ENCODE peak calls at places on chromosomes 12 and 14, in seven cellular contexts. P is right atrium auricular region, M is IMR-90, I is transverse colon, E is WERI-Rb-1, C is lower lobe of right lung, Y is T-helper 17 cell. K is an unnamed sample.

GRCh38 chr14:105447651-105448640 is 26.7 kb upstream of the CRIP2 start:
- DNase-seq in E (no peak), Y (no peak), P (no peak), I (no peak), C (no peak), M (no peak), K (no peak)

GRCh38 chr14:96252323-96253052 is 3.5 kb upstream of the BDKRB1 start:
- DNase-seq in Y (peak; percentile 7), P (no peak), C (no peak), E (no peak), M (no peak), I (no peak), K (no peak)

GRCh38 chr14:87049886-87050820 is 942.8 kb downstream of the GALC start:
- DNase-seq in C (no peak), E (peak; percentile 70), Y (no peak), M (peak; percentile 47), P (no peak), I (no peak), K (no peak)

GRCh38 chr12:27873010-27873409 is 93.0 kb upstream of the MANSC4 start:
- DNase-seq in Y (no peak), C (no peak), P (no peak), E (no peak), M (no peak), I (no peak), K (no peak)

GRCh38 chr14:102479777-102480176 is 29.8 kb downstream of the ANKRD9 start:
- DNase-seq in Y (no peak), C (peak; percentile 76), P (no peak), M (no peak), I (peak; percentile 65), E (no peak), K (no peak)

GRCh38 chr12:54394986-54395385 is 10.5 kb upstream of the ZNF385A start:
- DNase-seq in C (no peak), P (no peak), E (no peak), M (no peak), I (no peak), Y (no peak), K (no peak)

GRCh38 chr14:21431126-21431525 is 24.8 kb downstream of the CHD8 start:
- DNase-seq in C (no peak), M (no peak), I (no peak), P (no peak), E (no peak), Y (no peak), K (no peak)

GRCh38 chr14:61098711-61099110 is 117.7 kb downstream of the SLC38A6 start:
- DNase-seq in M (no peak), E (no peak), I (no peak), Y (no peak), C (no peak), P (no peak), K (no peak)

GRCh38 chr12:24902521-24903304 is 46.2 kb downstream of the BCAT1 start:
- DNase-seq in P (no peak), Y (no peak), C (peak; percentile 63), I (no peak), M (no peak), E (no peak), K (no peak)

GRCh38 chr14:94129758-94130414 is 482 bp upstream of the IFI27L2 start:
- DNase-seq in I (no peak), M (peak; percentile 34), E (peak; percentile 48), Y (no peak), P (peak; percentile 62), C (no peak), K (peak; percentile 79)

GRCh38 chr12:100857418-100857817 is 62.8 kb downstream of the ANO4 start:
- DNase-seq in P (no peak), Y (no peak), I (no peak), M (no peak), E (peak; percentile 16), C (no peak), K (no peak)

GRCh38 chr12:10982244-10982643 is 4.5 kb downstream of the TAS2R50 start:
- DNase-seq in M (no peak), P (no peak), C (no peak), E (no peak), Y (no peak), I (no peak), K (no peak)

GRCh38 chr14:64700894-64701293 is 3.3 kb upstream of the PLEKHG3 start:
- DNase-seq in I (no peak), M (no peak), C (no peak), E (no peak), Y (no peak), P (no peak), K (no peak)

GRCh38 chr12:23760495-23760894 is 189.0 kb downstream of the SOX5 start:
- DNase-seq in M (no peak), I (no peak), P (no peak), C (no peak), Y (no peak), E (no peak), K (no peak)

GRCh38 chr14:35480119-35480769 is 53.7 kb upstream of the INSM2 start:
- DNase-seq in Y (no peak), C (no peak), M (peak; percentile 3), E (no peak), P (no peak), I (no peak), K (no peak)

GRCh38 chr12:2794261-2794735 is 472 bp upstream of the FKBP4 start:
- DNase-seq in E (no peak), P (no peak), M (no peak), Y (no peak), C (peak; percentile 54), I (peak; percentile 26), K (no peak)

GRCh38 chr12:67069451-67070306 is 199.5 kb upstream of the CAND1 start:
- DNase-seq in Y (peak; percentile 36), E (peak; percentile 70), P (no peak), M (no peak), C (peak; percentile 62), I (peak; percentile 35), K (no peak)

GRCh38 chr12:49340095-49340870 is 3.3 kb upstream of the C1QL4 start:
- DNase-seq in C (no peak), Y (no peak), E (no peak), P (no peak), I (no peak), M (no peak), K (peak; percentile 16)

GRCh38 chr12:114319422-114319821 is 86.5 kb downstream of the TBX5 start:
- DNase-seq in P (no peak), Y (no peak), C (no peak), E (no peak), M (peak; percentile 52), I (no peak), K (no peak)

GRCh38 chr12:117986705-117987469 is 18.1 kb upstream of the KSR2 start:
- DNase-seq in I (no peak), M (peak; percentile 17), C (no peak), P (no peak), E (no peak), Y (no peak), K (no peak)

GRCh38 chr14:95225251-95225887 is 68.0 kb upstream of the DICER1 start:
- DNase-seq in E (no peak), M (no peak), P (no peak), C (no peak), I (no peak), Y (no peak), K (no peak)

GRCh38 chr14:58865520-58866281 is 227.9 kb downstream of the DACT1 start:
- DNase-seq in E (no peak), C (no peak), P (no peak), Y (no peak), I (no peak), M (peak; percentile 78), K (no peak)

GRCh38 chr14:94867931-94868597 is 98.2 kb upstream of the GSC start:
- DNase-seq in C (no peak), Y (no peak), P (no peak), I (no peak), E (no peak), M (no peak), K (no peak)

DNA sequence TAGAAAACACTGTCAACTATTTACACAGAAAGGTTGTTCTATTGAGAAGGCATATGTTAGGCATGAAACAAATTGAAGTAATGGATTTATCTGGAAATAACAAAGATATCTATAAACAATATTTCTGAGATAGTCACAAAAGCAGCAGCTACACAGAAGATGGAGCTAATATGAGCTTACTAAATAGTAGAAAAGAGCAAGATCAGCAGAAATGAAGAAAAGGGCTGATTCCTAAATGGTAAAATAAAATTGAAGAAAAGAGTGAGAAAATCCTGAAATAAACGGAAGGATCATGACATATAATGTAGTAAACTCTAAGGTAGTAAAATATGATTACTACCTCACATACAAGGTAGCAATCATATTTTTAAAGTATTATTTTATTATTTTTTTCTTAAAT is 1263.9 kb downstream of the FSCB start:
- DNase-seq in E (no peak), Y (no peak), I (no peak), C (no peak), M (no peak), P (no peak), K (no peak)
- H3K9me3 ChIP-seq in E (no peaks in the 10 kb centered on the region), Y (no peaks in the 10 kb centered on the region), I (no peaks in the 10 kb centered on the region), C (no peaks in the 10 kb centered on the region), M (peaks cover 3% of the 10 kb centered on the region), P (no peaks in the 10 kb centered on the region), K (peaks cover 3% of the 10 kb centered on the region)

DNA sequence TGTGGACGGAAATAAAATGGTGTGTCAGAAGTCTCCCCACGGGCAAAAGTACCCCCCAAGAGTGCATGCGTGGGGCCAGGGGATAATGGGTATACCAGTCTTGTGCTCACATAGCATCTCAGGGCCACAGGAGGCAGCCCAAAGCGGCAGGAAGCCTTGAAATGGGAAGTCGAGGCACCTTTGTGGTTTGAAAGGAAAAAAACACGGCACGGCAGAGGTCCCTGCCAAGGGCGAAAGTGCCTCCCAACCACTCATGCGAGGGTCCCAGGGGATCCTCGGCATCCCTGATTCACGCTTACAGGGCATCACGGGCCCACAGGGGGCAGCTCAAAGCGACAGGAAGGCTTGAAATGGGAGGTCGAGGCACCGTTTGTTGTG is 583.2 kb downstream of the ALG10 start:
- DNase-seq in E (no peak), P (no peak), Y (no peak), M (no peak), I (no peak), C (peak; percentile 20), K (no peak)
- H3K9me3 ChIP-seq in E (no peaks in the 10 kb centered on the region), P (peaks cover 25% of the 10 kb centered on the region), Y (peaks cover 3% of the 10 kb centered on the region), M (peaks cover 51% of the 10 kb centered on the region), I (peaks cover 22% of the 10 kb centered on the region), C (peaks cover 46% of the 10 kb centered on the region), K (peaks cover 47% of the 10 kb centered on the region)

DNA sequence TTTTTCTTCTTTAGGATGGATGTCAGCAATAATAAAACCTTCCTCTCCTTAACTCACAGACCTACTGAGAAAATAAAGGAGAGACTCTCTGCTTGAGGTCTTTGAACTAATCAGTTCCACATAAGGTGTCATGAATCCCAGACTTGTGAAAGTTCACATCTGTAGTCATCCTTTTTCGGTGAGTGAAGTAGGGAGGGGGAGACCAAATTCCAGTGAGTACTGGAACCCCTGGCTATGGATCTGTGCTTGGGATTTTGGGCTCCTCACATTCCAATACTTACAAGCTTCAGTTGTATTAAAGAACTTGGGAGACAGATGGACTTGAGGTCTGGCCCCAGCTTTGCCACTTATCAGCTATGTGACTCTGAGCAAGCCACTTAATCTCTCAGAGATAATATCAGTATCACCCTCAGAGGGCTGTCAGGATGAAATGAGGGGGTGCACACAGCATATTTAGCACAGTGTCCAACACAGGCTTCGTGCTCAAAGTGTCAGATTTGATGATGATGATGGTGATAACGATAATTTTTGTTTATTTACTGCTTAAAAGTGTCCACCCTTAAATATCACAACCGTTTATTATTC is 34.8 kb upstream of the APPL2 start:
- DNase-seq in C (no peak), M (no peak), P (no peak), I (no peak), Y (no peak), E (peak; percentile 16), K (no peak)
- H3K9me3 ChIP-seq in C (no peaks in the 10 kb centered on the region), M (no peaks in the 10 kb centered on the region), P (no peaks in the 10 kb centered on the region), I (no peaks in the 10 kb centered on the region), Y (no peaks in the 10 kb centered on the region), E (no peaks in the 10 kb centered on the region), K (no peaks in the 10 kb centered on the region)

GRCh38 chr12:113103756-113104450 is 31.7 kb downstream of the RASAL1 start:
- DNase-seq in I (peak; percentile 32), M (no peak), P (no peak), E (no peak), C (peak; percentile 64), Y (peak; percentile 57), K (no peak)
- H3K9me3 ChIP-seq in I (no peaks in the 10 kb centered on the region), M (no peaks in the 10 kb centered on the region), P (no peaks in the 10 kb centered on the region), E (no peaks in the 10 kb centered on the region), C (no peaks in the 10 kb centered on the region), Y (no peaks in the 10 kb centered on the region), K (no peaks in the 10 kb centered on the region)